ENCODE peak calls at places on chromosomes 12 and 14, in nine cellular contexts. V is IMR-90, P is lower lobe of right lung, C is EL, E is T1000, H is posterior cingulate gyrus, J is Daoy, T is epithelial cell of prostate, U is WTC11. X is an unnamed sample.
A peak's percentile ranks its signal among the peaks of the same experiment; 100 is the strongest.

GRCh38 chr12:16130359-16130758 is 147.1 kb downstream of the SLC15A5 start:
- DNase-seq in C (no peak), P (no peak), J (no peak), U (no peak), E (no peak), V (no peak), T (no peak), H (no peak), X (no peak)

GRCh38 chr12:47742253-47742825 is 16.3 kb downstream of the RAPGEF3 start:
- DNase-seq in C (peak; percentile 43), U (peak; percentile 88), V (no peak), P (peak; percentile 74), J (peak; percentile 64), E (no peak), T (no peak), H (no peak), X (peak; percentile 63)

GRCh38 chr12:67286257-67286656 is 17.1 kb downstream of the CAND1 start:
- DNase-seq in V (no peak), J (no peak), H (no peak), T (no peak), P (no peak), U (no peak), E (no peak), C (no peak), X (no peak)

GRCh38 chr12:46244273-46244672 is 24.6 kb downstream of the SLC38A1 start:
- DNase-seq in H (no peak), C (no peak), T (no peak), J (no peak), E (no peak), P (no peak), U (no peak), V (no peak), X (no peak)

GRCh38 chr14:24365600-24366374 is 2.2 kb upstream of the NFATC4 start:
- DNase-seq in V (peak; percentile 88), T (peak; percentile 71), E (peak; percentile 53), U (peak; percentile 90), H (peak; percentile 40), P (peak; percentile 90), C (peak; percentile 94), J (peak; percentile 93), X (no peak)

GRCh38 chr12:121534495-121535148 is 46.2 kb downstream of the KDM2B start:
- DNase-seq in P (no peak), T (no peak), E (no peak), H (no peak), C (no peak), J (no peak), U (peak; percentile 51), V (no peak), X (no peak)

GRCh38 chr12:19967486-19967885 is 400.9 kb upstream of the PDE3A start:
- DNase-seq in U (no peak), C (peak; percentile 93), P (no peak), T (peak; percentile 63), V (peak; percentile 96), J (peak; percentile 71), E (peak; percentile 34), H (no peak), X (no peak)

GRCh38 chr12:39723831-39724230 is 104.2 kb upstream of the ABCD2 start:
- DNase-seq in E (peak; percentile 59), V (no peak), T (peak; percentile 10), U (no peak), H (peak; percentile 9), C (peak; percentile 46), P (no peak), J (peak; percentile 59), X (peak; percentile 30)

GRCh38 chr12:225012-225411 is 11.1 kb upstream of the SLC6A12 start:
- DNase-seq in V (no peak), C (no peak), J (no peak), E (no peak), P (no peak), T (no peak), U (no peak), H (no peak), X (no peak)

X was measured in dorsolateral prefrontal cortex.